ENCODE peak calls at places on chromosomes 13 and 19, in five cellular contexts. S, N, K, O and E are unnamed samples.

GRCh38 chr19:23867895-23868294 is 46.8 kb upstream of the ZNF726 start:
- DNase-seq in S (no peak), K (no peak), O (no peak), N (no peak), E (no peak)

GRCh38 chr19:3670796-3671679 is 29.2 kb downstream of the PIP5K1C start:
- DNase-seq in N (no peak), O (peak; percentile 70), S (peak; percentile 34), K (no peak), E (no peak)

GRCh38 chr19:11267316-11268085 is 5.2 kb upstream of the DOCK6 start:
- DNase-seq in S (no peak), N (no peak), K (no peak), O (no peak), E (no peak)

GRCh38 chr13:95677564-95678386 is 836 bp downstream of the DNAJC3 start:
- DNase-seq in N (no peak), O (peak; percentile 39), K (no peak), S (no peak), E (peak; percentile 16)

GRCh38 chr19:48629599-48630288 is 7.4 kb downstream of the DBP start:
- DNase-seq in O (peak; percentile 73), K (no peak), N (no peak), S (no peak), E (no peak)

GRCh38 chr19:6279620-6279930 is 200 bp downstream of the MLLT1 start:
- DNase-seq in S (no peak), O (no peak), K (no peak), N (no peak), E (no peak)

GRCh38 chr19:16384688-16385087 is 60.1 kb downstream of the KLF2 start:
- DNase-seq in N (no peak), K (no peak), S (no peak), O (no peak), E (no peak)

GRCh38 chr13:21901772-21902708 is 231.2 kb downstream of the FGF9 start:
- DNase-seq in O (no peak), K (no peak), S (no peak), N (no peak), E (no peak)

GRCh38 chr13:84139561-84140158 is 257.4 kb upstream of the SLITRK1 start:
- DNase-seq in N (no peak), S (no peak), O (no peak), K (no peak), E (no peak)

GRCh38 chr19:38942471-38943181 is 11.9 kb downstream of the MRPS12 start:
- DNase-seq in S (no peak), N (no peak), K (no peak), O (no peak), E (no peak)

GRCh38 chr13:107379398-107380155 is 811.6 kb upstream of the ARGLU1 start:
- DNase-seq in O (no peak), N (no peak), S (no peak), K (no peak), E (peak; percentile 46)

GRCh38 chr13:39037410-39037879 is 444 bp downstream of the PROSER1 start:
- DNase-seq in N (peak; percentile 5), K (no peak), S (no peak), O (no peak), E (peak; percentile 24)

GRCh38 chr13:47036291-47037008 is 139.6 kb upstream of the HTR2A start:
- DNase-seq in O (no peak), K (no peak), N (no peak), S (no peak), E (peak; percentile 40)

GRCh38 chr19:39448271-39448670 is 2.9 kb downstream of the SUPT5H start:
- DNase-seq in S (no peak), K (no peak), N (no peak), O (peak; percentile 68), E (no peak)

GRCh38 chr19:38394488-38394887 is 6.0 kb downstream of the SPRED3 start:
- DNase-seq in K (peak; percentile 70), N (no peak), O (no peak), S (no peak), E (no peak)

GRCh38 chr19:4508698-4509097 is 9.6 kb downstream of the PLIN4 start:
- DNase-seq in K (no peak), S (no peak), N (no peak), O (no peak), E (no peak)

GRCh38 chr19:7605490-7606222 is 10.0 kb downstream of the CAMSAP3 start:
- DNase-seq in O (no peak), S (no peak), K (peak; percentile 23), N (no peak), E (no peak)

GRCh38 chr19:38361633-38362075 is 12.7 kb upstream of the PSMD8 start:
- DNase-seq in N (peak; percentile 9), S (peak; percentile 29), K (peak; percentile 65), O (peak; percentile 71), E (peak; percentile 68)

GRCh38 chr19:15264061-15264932 is 32.0 kb upstream of the EPHX3 start:
- DNase-seq in K (peak; percentile 79), S (peak; percentile 64), O (peak; percentile 52), N (peak; percentile 58), E (no peak)

GRCh38 chr13:78139765-78140164 is 221.1 kb upstream of the EDNRB start:
- DNase-seq in K (no peak), N (no peak), S (no peak), O (no peak), E (no peak)

GRCh38 chr13:40668335-40668734 is 1.9 kb upstream of the FOXO1 start:
- DNase-seq in S (peak; percentile 35), K (no peak), O (no peak), N (no peak), E (no peak)

GRCh38 chr13:96500953-96501352 is 411.0 kb downstream of the HS6ST3 start:
- DNase-seq in S (no peak), O (no peak), N (no peak), K (no peak), E (no peak)

GRCh38 chr19:58307736-58308135 is 2.6 kb downstream of the ERVK3-1 start:
- DNase-seq in O (no peak), K (no peak), N (no peak), S (no peak), E (no peak)

GRCh38 chr13:33728271-33729037 is 89.5 kb upstream of the RFC3 start:
- DNase-seq in O (no peak), S (no peak), N (no peak), K (no peak), E (peak; percentile 31)

GRCh38 chr13:43985437-43986051 is 105.8 kb downstream of the LACC1 start:
- DNase-seq in K (no peak), N (no peak), S (no peak), O (no peak), E (no peak)

GRCh38 chr19:53894736-53895135 is 12.7 kb downstream of the PRKCG start:
- DNase-seq in K (no peak), N (no peak), S (no peak), O (no peak), E (no peak)

GRCh38 chr19:17753976-17754375 is 2.7 kb downstream of the FCHO1 start:
- DNase-seq in N (no peak), S (no peak), K (no peak), O (no peak), E (no peak)

GRCh38 chr19:30479231-30479630 is 107.0 kb downstream of the ZNF536 start:
- DNase-seq in S (no peak), K (no peak), N (no peak), O (no peak), E (no peak)

GRCh38 chr19:824885-825284 is 2.8 kb upstream of the AZU1 start:
- DNase-seq in S (no peak), N (no peak), K (no peak), O (no peak), E (no peak)

GRCh38 chr19:34428549-34429285 is 536 bp downstream of the UBA2 start:
- DNase-seq in K (peak; percentile 22), O (peak; percentile 40), S (peak; percentile 30), N (peak; percentile 4), E (no peak)

GRCh38 chr13:47650221-47650620 is 350.9 kb downstream of the SUCLA2 start:
- DNase-seq in N (no peak), O (no peak), K (no peak), S (no peak), E (no peak)

GRCh38 chr13:27797228-27797624 is 4.9 kb downstream of the GSX1 start:
- DNase-seq in N (no peak), O (peak; percentile 15), K (no peak), S (no peak), E (no peak)